ENCODE peak calls at places on chromosomes 3 and 15, in ten cellular contexts. O is H54, S is left ventricle myocardium superior, V is C1 segment of cervical spinal cord, Z is Calu3, I is foreskin fibroblast, A is fibroblast of mammary gland, Q is NCI-H1105, U is neural crest cell, T is AG09319. M is an unnamed sample.

GRCh38 chr3:34178415-34178814 is 380.0 kb downstream of the PDCD6IP start:
- DNase-seq in T (no peak), Z (no peak), Q (no peak), A (peak; percentile 2), S (no peak), V (no peak), I (no peak), U (no peak), O (no peak), M (no peak)

GRCh38 chr15:90211440-90212168 is 10.5 kb downstream of the SEMA4B start:
- DNase-seq in Z (peak; percentile 91), Q (no peak), S (peak; percentile 44), T (no peak), O (peak; percentile 86), V (no peak), A (peak; percentile 60), I (no peak), U (no peak), M (peak; percentile 76)

GRCh38 chr3:50575372-50575771 is 6.0 kb downstream of the HEMK1 start:
- DNase-seq in Z (no peak), S (no peak), T (no peak), I (no peak), V (no peak), Q (no peak), A (peak; percentile 42), O (peak; percentile 63), U (no peak), M (no peak)

GRCh38 chr15:42919794-42920280 is 741 bp downstream of the TTBK2 start:
- DNase-seq in A (peak; percentile 41), Q (no peak), S (no peak), O (no peak), Z (no peak), U (no peak), V (peak; percentile 32), I (peak; percentile 23), T (no peak), M (no peak)

GRCh38 chr15:76993114-76993715 is 1.7 kb upstream of the PSTPIP1 start:
- DNase-seq in T (no peak), I (no peak), Z (no peak), Q (no peak), O (no peak), S (no peak), V (no peak), U (no peak), A (no peak), M (no peak)

GRCh38 chr3:25895443-25895842 is 105.6 kb downstream of the OXSM start:
- DNase-seq in Q (no peak), I (no peak), Z (no peak), S (no peak), O (peak; percentile 47), T (no peak), A (peak; percentile 47), V (no peak), U (no peak), M (no peak)

GRCh38 chr3:69695933-69696332 is 43.3 kb upstream of the MITF start:
- DNase-seq in T (no peak), S (no peak), U (no peak), V (no peak), Q (no peak), O (no peak), I (no peak), Z (no peak), A (no peak), M (no peak)

GRCh38 chr15:80619677-80620076 is 75.4 kb upstream of the ABHD17C start:
- DNase-seq in O (no peak), V (no peak), S (no peak), A (peak; percentile 33), Z (no peak), I (no peak), T (no peak), Q (no peak), U (no peak), M (no peak)

GRCh38 chr3:71406945-71407629 is 176.4 kb downstream of the FOXP1 start:
- DNase-seq in Q (no peak), I (no peak), V (no peak), O (no peak), S (no peak), U (no peak), Z (no peak), T (peak; percentile 22), A (no peak), M (no peak)

GRCh38 chr3:38829404-38829803 is 13.4 kb upstream of the SCN10A start:
- DNase-seq in Z (peak; percentile 60), T (peak; percentile 42), Q (no peak), I (peak; percentile 85), V (no peak), A (peak; percentile 91), S (peak; percentile 52), O (peak; percentile 44), U (no peak), M (peak; percentile 68)

GRCh38 chr3:172082269-172082668 is 42.9 kb downstream of the FNDC3B start:
- DNase-seq in A (peak; percentile 99), S (no peak), Q (no peak), V (no peak), T (peak; percentile 90), U (no peak), Z (no peak), I (peak; percentile 97), O (no peak), M (peak; percentile 41)

GRCh38 chr3:16294854-16295253 is 29.8 kb downstream of the OXNAD1 start:
- DNase-seq in S (no peak), Q (no peak), V (no peak), Z (no peak), O (no peak), A (no peak), T (no peak), U (no peak), I (no peak), M (no peak)

GRCh38 chr15:69064649-69065048 is 50.2 kb downstream of the NOX5 start:
- DNase-seq in T (no peak), S (no peak), A (no peak), O (no peak), V (no peak), U (no peak), Q (no peak), Z (no peak), I (no peak), M (no peak)

GRCh38 chr15:45372032-45372995 is 6.0 kb downstream of the GATM start:
- DNase-seq in V (peak; percentile 32), O (no peak), Q (no peak), S (no peak), U (no peak), T (no peak), A (no peak), Z (peak; percentile 11), I (no peak), M (no peak)

GRCh38 chr3:171193693-171194092 is 167.2 kb upstream of the SLC2A2 start:
- DNase-seq in I (no peak), S (no peak), V (no peak), Z (no peak), U (no peak), A (no peak), O (no peak), T (no peak), Q (no peak), M (no peak)

GRCh38 chr3:16817201-16817600 is 67.6 kb upstream of the PLCL2 start:
- DNase-seq in V (no peak), Q (no peak), S (no peak), U (no peak), I (no peak), O (no peak), A (peak; percentile 52), T (no peak), Z (no peak), M (no peak)

GRCh38 chr3:56790016-56790950 is 11.5 kb downstream of the ARHGEF3 start:
- DNase-seq in O (no peak), A (no peak), Q (no peak), Z (no peak), S (no peak), I (no peak), T (no peak), U (no peak), V (no peak), M (no peak)

GRCh38 chr3:46848271-46849097 is 14.8 kb downstream of the MYL3 start:
- DNase-seq in A (peak; percentile 91), I (no peak), Q (no peak), Z (peak; percentile 40), V (no peak), T (no peak), U (peak; percentile 31), O (peak; percentile 47), S (peak; percentile 70), M (peak; percentile 51)

GRCh38 chr3:41893977-41894376 is 67.9 kb downstream of the ULK4 start:
- DNase-seq in I (peak; percentile 41), V (no peak), A (peak; percentile 66), T (peak; percentile 10), Z (peak; percentile 45), S (no peak), Q (no peak), U (no peak), O (peak; percentile 7), M (peak; percentile 19)

GRCh38 chr3:30502051-30502741 is 104.2 kb upstream of the TGFBR2 start:
- DNase-seq in U (no peak), Z (no peak), T (no peak), S (no peak), I (no peak), O (no peak), Q (no peak), A (peak; percentile 24), V (no peak), M (no peak)

GRCh38 chr3:105883798-105884377 is 15.1 kb upstream of the CBLB start:
- DNase-seq in O (no peak), Q (no peak), V (no peak), I (no peak), T (no peak), Z (no peak), A (no peak), U (no peak), S (no peak), M (no peak)

GRCh38 chr3:125148836-125149235 is 63.7 kb downstream of the SLC12A8 start:
- DNase-seq in O (no peak), A (no peak), V (no peak), Q (no peak), Z (no peak), I (no peak), T (no peak), U (no peak), S (peak; percentile 73), M (no peak)

GRCh38 chr15:29066310-29066709 is 180.5 kb downstream of the APBA2 start:
- DNase-seq in Z (no peak), Q (no peak), T (no peak), I (no peak), U (no peak), O (no peak), V (no peak), A (no peak), S (no peak), M (no peak)

GRCh38 chr15:90845201-90845949 is 23.0 kb upstream of the FURIN start:
- DNase-seq in O (peak; percentile 63), Q (no peak), I (peak; percentile 86), T (no peak), V (no peak), U (no peak), Z (no peak), A (peak; percentile 93), S (no peak), M (peak; percentile 78)